ENCODE peak calls at places on chromosomes 11 and 22, in six cellular contexts. Q, C, B, S, J and L are unnamed samples.

GRCh38 chr22:16783930-16784354 is 41.3 kb downstream of the XKR3 start:
- DNase-seq in C (peak), Q (no peak), J (no peak), S (no peak), B (no peak), L (no peak)

GRCh38 chr11:44863231-44863630 is 87.5 kb downstream of the TP53I11 start:
- DNase-seq in J (no peak), C (no peak), Q (no peak), B (no peak), S (no peak), L (no peak)

GRCh38 chr22:23675502-23676415 is 15.1 kb upstream of the RGL4 start:
- DNase-seq in J (no peak), S (no peak), C (no peak), B (no peak), Q (peak), L (peak)

GRCh38 chr11:43316451-43316850 is 4.7 kb downstream of the API5 start:
- DNase-seq in B (no peak), J (no peak), C (no peak), S (no peak), Q (no peak), L (peak)

GRCh38 chr11:128467041-128467440 is 120.3 kb downstream of the ETS1 start:
- DNase-seq in C (no peak), J (no peak), Q (no peak), B (no peak), S (no peak), L (no peak)

GRCh38 chr11:99422581-99423434 is 402.1 kb downstream of the CNTN5 start:
- DNase-seq in C (no peak), J (no peak), Q (no peak), B (no peak), S (no peak), L (no peak)

GRCh38 chr11:134069996-134070845 is 1.3 kb downstream of the JAM3 start:
- DNase-seq in S (no peak), C (no peak), B (peak), J (no peak), Q (no peak), L (no peak)

GRCh38 chr11:94504689-94505293 is 7.5 kb upstream of the C11orf97 start:
- DNase-seq in S (no peak), B (no peak), Q (no peak), C (peak), J (no peak), L (no peak)

GRCh38 chr11:6315811-6316425 is 4.4 kb downstream of the CAVIN3 start:
- DNase-seq in J (peak), B (peak), S (peak), C (peak), Q (peak), L (peak)

GRCh38 chr11:116328410-116328809 is 444.4 kb downstream of the BUD13 start:
- DNase-seq in B (no peak), C (no peak), Q (no peak), S (no peak), J (no peak), L (no peak)

GRCh38 chr11:88480217-88480616 is 142.7 kb upstream of the CTSC start:
- DNase-seq in J (no peak), B (no peak), Q (no peak), C (peak), S (no peak), L (no peak)

GRCh38 chr11:27387362-27387761 is 24.3 kb upstream of the CCDC34 start:
- DNase-seq in S (no peak), B (no peak), J (no peak), Q (no peak), C (no peak), L (no peak)

GRCh38 chr22:20578192-20578591 is 70.8 kb downstream of the MED15 start:
- DNase-seq in J (no peak), S (no peak), B (no peak), Q (no peak), C (no peak), L (no peak)

GRCh38 chr22:45516923-45517675 is 14.4 kb downstream of the FBLN1 start:
- DNase-seq in S (no peak), J (no peak), C (peak), B (no peak), Q (no peak), L (no peak)

GRCh38 chr11:66531841-66532240 is 14.0 kb downstream of the ZDHHC24 start:
- DNase-seq in C (no peak), J (no peak), B (no peak), Q (no peak), S (no peak), L (no peak)

GRCh38 chr11:106986261-106986660 is 32.0 kb downstream of the GUCY1A2 start:
- DNase-seq in B (no peak), Q (no peak), S (no peak), C (peak), J (no peak), L (no peak)

GRCh38 chr11:14446701-14447169 is 52.9 kb downstream of the COPB1 start:
- DNase-seq in J (no peak), Q (no peak), S (no peak), C (peak), B (no peak), L (no peak)

GRCh38 chr22:45946805-45947600 is 30.0 kb downstream of the WNT7B start:
- DNase-seq in J (no peak), B (peak), Q (peak), C (no peak), S (no peak), L (no peak)

GRCh38 chr22:41598081-41598480 is 8.4 kb upstream of the PMM1 start:
- DNase-seq in S (no peak), J (no peak), C (peak), Q (no peak), B (no peak), L (no peak)

GRCh38 chr11:48879256-48879655 is 104.4 kb downstream of the TRIM51G start:
- DNase-seq in S (no peak), C (no peak), B (no peak), Q (no peak), J (no peak), L (no peak)

GRCh38 chr11:76762867-76763572 is 20.1 kb upstream of the TSKU start:
- DNase-seq in S (no peak), J (no peak), Q (no peak), B (no peak), C (no peak), L (no peak)

GRCh38 chr11:128848815-128849455 is 18.2 kb downstream of the KCNJ1 start:
- DNase-seq in J (peak), Q (peak), C (peak), S (peak), B (peak), L (peak)

GRCh38 chr22:45964372-45964771 is 12.6 kb downstream of the WNT7B start:
- DNase-seq in B (no peak), Q (no peak), C (no peak), S (no peak), J (no peak), L (no peak)

GRCh38 chr11:123206671-123207421 is 11.8 kb upstream of the CLMP start:
- DNase-seq in Q (no peak), B (no peak), C (peak), J (no peak), S (no peak), L (no peak)

GRCh38 chr11:62004473-62004872 is 37.0 kb upstream of the FTH1 start:
- DNase-seq in C (peak), B (peak), S (no peak), J (no peak), Q (no peak), L (no peak)

GRCh38 chr11:8033312-8033715 is 46.2 kb downstream of the EIF3F start:
- DNase-seq in B (peak), J (peak), C (peak), Q (peak), S (peak), L (peak)

GRCh38 chr11:84261707-84262106 is 975.5 kb upstream of the CCDC90B start:
- DNase-seq in J (no peak), Q (no peak), C (peak), S (no peak), B (peak), L (no peak)

GRCh38 chr11:35619754-35620640 is 1.7 kb downstream of the FJX1 start:
- DNase-seq in C (no peak), B (peak), S (no peak), Q (no peak), J (no peak), L (no peak)

GRCh38 chr11:130204703-130205095 is 45.1 kb downstream of the ST14 start:
- DNase-seq in J (no peak), C (no peak), Q (no peak), S (no peak), B (no peak), L (no peak)

GRCh38 chr11:76802621-76803020 is 19.5 kb downstream of the TSKU start:
- DNase-seq in J (no peak), S (no peak), C (no peak), Q (peak), B (no peak), L (no peak)

GRCh38 chr11:129295746-129296145 is 79.9 kb upstream of the BARX2 start:
- DNase-seq in B (no peak), Q (no peak), C (peak), S (no peak), J (no peak), L (no peak)

GRCh38 chr11:69910519-69911309 is 91.5 kb upstream of the FGF3 start:
- DNase-seq in C (no peak), B (no peak), Q (no peak), S (no peak), J (no peak), L (no peak)

GRCh38 chr11:57905439-57905838 is 118.2 kb upstream of the OR9Q1 start:
- DNase-seq in B (no peak), J (no peak), S (no peak), Q (no peak), C (no peak), L (no peak)

GRCh38 chr11:69801513-69802335 is 17.5 kb downstream of the FGF3 start:
- DNase-seq in B (peak), S (peak), J (peak), Q (peak), C (no peak), L (no peak)